ENCODE peak calls at places on chromosome 1, in six cellular contexts. U is K562, D is H1, Y is GM12878, L is SK-N-SH, T is HepG2. F is an unnamed sample.

GRCh38 chr1:153629971-153630370 is 1.7 kb downstream of the S100A1 start:
- DNase-seq in T (no peak), D (no peak), Y (no peak), L (no peak), U (no peak), F (no peak)

GRCh38 chr1:157542676-157543075 is 9.6 kb downstream of the FCRL5 start:
- DNase-seq in Y (no peak), T (no peak), U (no peak), L (no peak), D (no peak), F (no peak)

GRCh38 chr1:155208406-155208655 is 164 bp upstream of the MTX1 start:
- DNase-seq in D (no peak), L (no peak), Y (no peak), U (no peak), T (no peak), F (no peak)

GRCh38 chr1:39268112-39268581 is 63.7 kb downstream of the MACF1 start:
- DNase-seq in L (no peak), D (no peak), T (no peak), U (no peak), Y (no peak), F (no peak)

GRCh38 chr1:33654267-33654832 is 181.9 kb downstream of the ZSCAN20 start:
- DNase-seq in D (no peak), L (peak; percentile 42), T (no peak), Y (no peak), U (no peak), F (no peak)

GRCh38 chr1:195733826-195734225 is 874.4 kb downstream of the KCNT2 start:
- DNase-seq in T (peak; percentile 8), Y (no peak), L (no peak), U (no peak), D (peak; percentile 19), F (no peak)

GRCh38 chr1:23651069-23651808 is 40.4 kb upstream of the RPL11 start:
- DNase-seq in T (no peak), U (peak; percentile 63), L (peak; percentile 27), Y (no peak), D (no peak), F (no peak)

GRCh38 chr1:110643886-110644285 is 30.9 kb downstream of the KCNA3 start:
- DNase-seq in D (no peak), T (no peak), U (no peak), Y (no peak), L (no peak), F (peak; percentile 24)

GRCh38 chr1:57727121-57727520 is 303.3 kb upstream of the DAB1 start:
- DNase-seq in U (no peak), L (no peak), D (no peak), Y (no peak), T (no peak), F (no peak)

GRCh38 chr1:160665330-160666078 is 18.7 kb upstream of the SLAMF1 start:
- DNase-seq in U (peak; percentile 29), Y (no peak), T (no peak), L (no peak), D (no peak), F (peak; percentile 65)

GRCh38 chr1:44283524-44284173 is 70.4 kb downstream of the DMAP1 start:
- DNase-seq in U (no peak), D (no peak), Y (no peak), L (no peak), T (peak; percentile 99), F (no peak)

GRCh38 chr1:228174482-228175315 is 9.1 kb downstream of the IBA57 start:
- DNase-seq in L (peak; percentile 74), Y (no peak), U (peak; percentile 94), T (no peak), D (no peak), F (no peak)
- TF ChIP-seq GABPA in L (no peak), Y (no peak), U (no peak), T (no peak), D (no peak), F (no peak)

GRCh38 chr1:107415241-107415640 is 274.4 kb downstream of the NTNG1 start:
- DNase-seq in L (no peak), U (no peak), D (no peak), T (no peak), Y (no peak), F (no peak)
- TF ChIP-seq POLR2AphosphoS5 in L (no peak), U (no peak), D (no peak), T (no peak), Y (no peak), F (no peak)

GRCh38 chr1:205456383-205456867 is 580 bp upstream of the BLACAT1 start:
- DNase-seq in D (no peak), T (no peak), U (no peak), Y (no peak), L (peak; percentile 59), F (no peak)

GRCh38 chr1:205456868-205457724 is 1.3 kb upstream of the BLACAT1 start:
- DNase-seq in L (peak; percentile 81), D (no peak), U (peak; percentile 56), Y (no peak), T (no peak), F (no peak)

GRCh38 chr1:205454903-205455335 is 926 bp downstream of the BLACAT1 start:
- DNase-seq in Y (no peak), D (no peak), T (no peak), U (no peak), L (no peak), F (no peak)

GRCh38 chr1:205455581-205456382 is at the start of gene BLACAT1:
- DNase-seq in L (no peak), U (no peak), D (no peak), Y (no peak), T (no peak), F (no peak)

DNA sequence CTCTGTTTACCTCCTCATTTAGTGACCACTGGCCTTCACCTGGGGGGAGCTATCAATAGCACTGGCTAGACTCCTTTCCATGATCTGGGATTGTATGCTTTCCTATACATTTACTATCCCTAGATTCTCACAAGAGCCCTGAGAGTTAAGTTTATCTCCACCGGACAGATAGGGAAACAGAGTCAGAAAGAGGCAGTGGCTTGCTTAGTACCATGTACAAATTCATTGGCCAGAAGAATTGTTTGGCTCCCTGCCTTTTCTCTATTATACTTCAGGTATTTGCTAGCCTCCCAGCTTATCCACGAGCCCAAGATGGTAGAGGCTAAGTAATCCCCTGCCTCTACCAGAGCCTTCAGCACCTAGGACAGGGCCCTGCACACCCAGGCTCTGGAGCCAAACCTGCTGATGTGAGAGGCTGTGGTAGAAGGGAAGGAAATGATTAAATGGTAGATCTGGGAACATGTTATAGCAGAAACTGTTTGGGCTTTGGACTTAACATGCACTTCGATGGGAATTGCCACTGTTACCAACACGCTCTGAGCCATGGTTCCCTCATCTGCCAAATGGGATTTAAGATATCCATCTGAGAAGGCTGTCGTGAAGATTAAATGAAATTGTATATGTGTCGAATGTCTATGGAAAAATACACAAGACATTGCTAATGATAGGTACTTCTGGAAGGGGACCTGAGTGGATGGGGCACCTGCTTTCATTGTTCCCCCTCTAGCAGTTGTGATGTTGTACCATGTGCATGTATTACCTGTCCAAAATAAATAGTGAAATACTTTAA is 3.1 kb upstream of the BLACAT1 start:
- DNase-seq in D (no peak), U (peak; percentile 60), Y (no peak), L (no peak), T (peak; percentile 34), F (peak; percentile 27)
- TF ChIP-seq GABPA in D (peak; percentile 53), U (no peak), Y (no peak), L (no peak), T (no peak), F (no peak)

DNA sequence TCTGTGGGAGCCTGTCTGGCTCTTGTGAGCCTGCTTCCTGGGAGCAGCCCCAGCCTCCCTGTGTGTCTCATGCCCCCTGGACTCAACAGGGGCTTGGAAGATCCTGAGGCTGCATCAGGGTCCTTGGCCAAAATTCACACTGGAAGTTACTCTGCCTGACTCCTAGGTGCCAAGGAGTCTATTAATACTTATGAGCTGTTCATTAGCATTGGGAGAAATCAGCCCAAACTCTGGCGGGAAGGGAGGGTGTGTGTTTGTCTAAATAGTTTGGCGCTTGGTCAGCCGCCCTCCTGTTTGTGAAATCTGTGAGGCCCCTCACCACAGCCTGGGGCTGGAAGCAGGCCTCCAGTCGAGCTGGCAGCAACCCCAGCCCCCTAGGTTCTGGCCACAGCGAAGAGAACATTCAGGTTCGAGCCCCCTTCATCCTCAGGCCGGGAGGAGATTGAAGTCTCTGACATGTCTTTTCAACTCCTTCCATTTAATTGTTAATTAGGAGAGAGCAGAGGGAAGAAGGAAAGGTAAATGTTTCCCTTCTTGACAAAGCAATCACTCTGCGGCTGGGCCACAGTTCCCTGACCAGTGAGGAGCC is 82.1 kb upstream of the F3 start:
- DNase-seq in T (no peak), D (no peak), U (no peak), L (no peak), Y (no peak), F (no peak)
- TF ChIP-seq POLR2AphosphoS5 in T (no peak), D (no peak), U (no peak), L (no peak), Y (no peak), F (no peak)

GRCh38 chr1:35097224-35097623 is 18.0 kb downstream of the ZMYM1 start:
- DNase-seq in D (no peak), T (no peak), Y (no peak), L (no peak), U (no peak), F (no peak)
- TF ChIP-seq GABPA in D (no peak), T (no peak), Y (no peak), L (no peak), U (no peak), F (no peak)

DNA sequence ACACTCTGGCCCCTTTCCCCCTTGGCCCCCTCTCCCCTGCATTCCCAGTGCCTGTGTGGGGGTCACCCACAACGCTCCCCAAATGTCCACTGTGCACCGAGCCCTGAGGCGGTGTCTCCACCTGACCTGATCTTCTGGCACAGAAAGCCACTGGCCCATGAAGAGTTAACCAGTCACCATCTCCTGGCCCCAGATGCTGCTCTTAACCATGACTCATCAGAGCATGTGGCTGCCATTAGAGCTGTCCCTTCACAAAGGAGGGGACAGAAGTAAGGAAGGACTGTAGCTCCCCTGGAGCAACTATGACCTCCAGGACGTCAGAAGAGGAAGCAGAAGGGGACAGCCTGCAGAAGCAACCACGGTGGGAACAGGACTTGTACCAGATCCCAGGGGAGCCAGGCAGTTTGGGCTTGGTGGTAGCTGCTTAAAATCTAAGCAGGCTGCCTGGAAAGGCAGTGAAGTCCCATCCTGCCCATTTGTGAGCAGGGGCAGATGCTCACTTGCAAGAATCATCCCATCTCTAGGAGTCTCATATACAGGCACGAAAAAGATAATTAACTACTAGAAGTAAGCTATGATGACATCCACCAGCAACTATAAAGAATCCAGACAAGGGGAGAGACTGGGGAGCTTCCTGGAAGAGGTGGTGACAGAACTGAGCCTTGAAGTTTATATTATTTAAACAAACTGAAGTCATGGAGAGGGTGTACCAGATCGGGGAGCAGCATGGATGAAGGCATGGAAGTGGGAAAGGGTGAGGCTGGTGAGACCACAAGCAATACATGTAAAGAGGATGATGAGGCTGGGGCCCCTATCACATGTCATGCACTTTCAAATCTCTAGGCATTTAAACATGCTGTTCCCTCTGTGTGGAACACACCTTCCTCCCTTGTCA is 1.1 kb upstream of the TTC39A start:
- DNase-seq in U (peak; percentile 92), L (peak; percentile 83), T (peak; percentile 62), D (no peak), Y (peak; percentile 13), F (peak; percentile 43)
- TF ChIP-seq POLR2AphosphoS5 in U (peak; percentile 80), L (no peak), T (no peak), D (no peak), Y (no peak), F (no peak)

F was measured in HL-60.